ENCODE peak calls at places on chromosomes 4 and X, in ten cellular contexts. E is effector CD4-positive, alpha-beta T cell; A is epithelial cell of esophagus; S is stomach; J is GM12864; C is CD4-positive, alpha-beta T cell; L is pancreas; B is germinal center; I is stimulated activated CD4-positive, alpha-beta T cell treated with anti-CD3 and anti-CD28 coated beads, Interleukin-15, amount 100 ng/mL, for 1 hour; D is endothelial cell. W is an unnamed sample.

GRCh38 chr4:164357957-164358356 is 396.0 kb upstream of the SMIM31 start:
- DNase-seq in B (no peak), A (peak; percentile 94), L (no peak), S (no peak), D (no peak), C (no peak), I (no peak), J (no peak), E (no peak), W (no peak)

GRCh38 chr4:15398001-15398400 is 29.8 kb upstream of the C1QTNF7 start:
- DNase-seq in I (no peak), S (no peak), D (no peak), E (no peak), A (peak; percentile 95), B (no peak), C (no peak), L (no peak), J (no peak), W (no peak)

GRCh38 chr4:22047793-22048192 is 99.2 kb upstream of the KCNIP4 start:
- DNase-seq in A (no peak), B (no peak), I (no peak), J (no peak), E (no peak), D (no peak), L (no peak), C (no peak), S (no peak), W (no peak)

GRCh38 chr4:125140966-125141495 is 173.7 kb upstream of the FAT4 start:
- DNase-seq in L (no peak), C (no peak), J (no peak), B (no peak), I (no peak), E (no peak), D (no peak), A (peak; percentile 72), S (no peak), W (peak; percentile 28)

GRCh38 chrX:3181846-3182245 is 140.6 kb downstream of the ARSF start:
- DNase-seq in D (no peak), C (no peak), I (no peak), L (no peak), E (no peak), B (no peak), J (no peak), A (no peak), S (no peak), W (no peak)

GRCh38 chr4:122005064-122005755 is 53.4 kb upstream of the TRPC3 start:
- DNase-seq in I (no peak), E (no peak), D (no peak), B (no peak), C (no peak), L (no peak), S (no peak), J (no peak), A (no peak), W (no peak)

GRCh38 chrX:150935466-150935865 is 37.0 kb upstream of the CD99L2 start:
- DNase-seq in S (no peak), D (no peak), A (peak; percentile 39), B (no peak), J (no peak), L (no peak), E (no peak), I (no peak), C (no peak), W (no peak)

GRCh38 chr4:189304179-189304578 is 636.5 kb upstream of the FRG1 start:
- DNase-seq in B (no peak), E (no peak), D (no peak), L (no peak), J (no peak), C (no peak), I (no peak), S (no peak), A (peak; percentile 89), W (no peak)

GRCh38 chrX:30246769-30247489 is at the start of gene MAGEB1:
- DNase-seq in S (no peak), C (no peak), I (no peak), B (no peak), A (no peak), E (no peak), D (no peak), L (no peak), J (no peak), W (no peak)

GRCh38 chr4:125389713-125390112 is 75.0 kb downstream of the FAT4 start:
- DNase-seq in S (no peak), I (no peak), J (no peak), D (no peak), B (no peak), C (no peak), L (no peak), A (peak; percentile 85), E (no peak), W (peak; percentile 72)

GRCh38 chrX:29661290-29661689 is 554.1 kb upstream of the MAGEB2 start:
- DNase-seq in C (no peak), I (no peak), D (no peak), B (no peak), J (no peak), S (no peak), E (no peak), L (no peak), A (peak; percentile 0), W (peak; percentile 18)

GRCh38 chrX:13911581-13911980 is 94.7 kb upstream of the GPM6B start:
- DNase-seq in I (no peak), E (no peak), S (no peak), L (no peak), D (no peak), A (no peak), C (no peak), J (no peak), B (no peak), W (no peak)

GRCh38 chr4:73788411-73788810 is 48.0 kb downstream of the CXCL8 start:
- DNase-seq in D (no peak), I (no peak), C (no peak), E (no peak), A (no peak), L (no peak), J (no peak), B (no peak), S (no peak), W (no peak)

GRCh38 chr4:26083987-26084386 is 170.0 kb downstream of the SMIM20 start:
- DNase-seq in S (no peak), I (no peak), C (no peak), D (no peak), A (peak; percentile 90), E (no peak), B (no peak), L (no peak), J (peak; percentile 69), W (no peak)

GRCh38 chr4:19539192-19539591 is 712.5 kb upstream of the SLIT2 start:
- DNase-seq in C (no peak), E (no peak), J (no peak), D (no peak), S (no peak), A (no peak), L (no peak), B (no peak), I (no peak), W (no peak)

GRCh38 chr4:100738388-100739165 is 220.8 kb upstream of the EMCN start:
- DNase-seq in L (no peak), I (no peak), C (no peak), D (no peak), E (no peak), J (no peak), A (peak; percentile 97), S (peak; percentile 31), B (no peak), W (peak; percentile 13)

GRCh38 chrX:9928083-9928482 is 39.1 kb upstream of the CLDN34 start:
- DNase-seq in J (no peak), B (no peak), A (no peak), L (no peak), E (no peak), D (no peak), C (no peak), I (no peak), S (no peak), W (peak; percentile 27)

GRCh38 chrX:152600853-152601635 is 36.7 kb upstream of the GABRQ start:
- DNase-seq in J (no peak), C (no peak), A (no peak), E (no peak), B (no peak), I (no peak), D (peak; percentile 4), L (no peak), S (no peak), W (no peak)

GRCh38 chrX:18875256-18875878 is 108.5 kb downstream of the PHKA2 start:
- DNase-seq in I (no peak), C (no peak), J (no peak), S (no peak), E (no peak), D (no peak), A (no peak), B (no peak), L (no peak), W (no peak)

GRCh38 chr4:6047130-6047673 is 29.0 kb upstream of the C4orf50 start:
- DNase-seq in D (no peak), I (no peak), A (no peak), B (no peak), E (no peak), J (no peak), L (no peak), S (peak; percentile 34), C (no peak), W (no peak)

GRCh38 chrX:126065901-126066660 is 100.0 kb downstream of the DCAF12L2 start:
- DNase-seq in E (no peak), J (no peak), L (peak; percentile 45), S (no peak), A (no peak), D (no peak), C (no peak), B (no peak), I (no peak), W (no peak)

GRCh38 chr4:83240379-83240875 is 44.2 kb downstream of the COQ2 start:
- DNase-seq in L (no peak), B (no peak), D (no peak), A (no peak), C (no peak), S (no peak), J (peak; percentile 80), E (no peak), I (no peak), W (no peak)

GRCh38 chr4:41887821-41888699 is 47.2 kb upstream of the TMEM33 start:
- DNase-seq in L (no peak), C (no peak), D (peak; percentile 48), A (peak; percentile 61), S (peak; percentile 52), E (peak; percentile 27), B (no peak), I (no peak), J (no peak), W (no peak)